ENCODE peak calls at places on chromosomes 5 and 9, in nine cellular contexts. One of them, this sample, is unnamed.

GRCh38 chr9:100070642-100071041 is 28.2 kb downstream of the ERP44 start:
- DNase-seq in CD4-positive, alpha-beta T cell: no peak
- DNase-seq in activated CD8-positive, alpha-beta T cell treated with anti-CD3 and anti-CD28 coated beads, Interleukin-2, amount 10 ng/mL, durations not matched to agents 7 days and 5 days: no peak
- DNase-seq in NCI-H510A: no peak
- DNase-seq in activated CD4-positive, alpha-beta T cell treated with anti-CD3 and anti-CD28 coated beads, Interleukin-2, amount 50 U/mL, for 1 hour: no peak
- DNase-seq in NCI-H345: no peak
- DNase-seq in endothelial cell: no peak
- DNase-seq in SJSA1: no peak
- DNase-seq in germinal center: no peak
- DNase-seq in this sample: no peak

GRCh38 chr9:136840877-136841645 is 1.2 kb upstream of the AJM1 start:
- DNase-seq in CD4-positive, alpha-beta T cell: no peak
- DNase-seq in activated CD8-positive, alpha-beta T cell treated with anti-CD3 and anti-CD28 coated beads, Interleukin-2, amount 10 ng/mL, durations not matched to agents 7 days and 5 days: no peak
- DNase-seq in NCI-H510A: peak
- DNase-seq in activated CD4-positive, alpha-beta T cell treated with anti-CD3 and anti-CD28 coated beads, Interleukin-2, amount 50 U/mL, for 1 hour: no peak
- DNase-seq in NCI-H345: peak
- DNase-seq in endothelial cell: no peak
- DNase-seq in SJSA1: no peak
- DNase-seq in germinal center: no peak
- DNase-seq in this sample: peak

GRCh38 chr9:111851536-111851935 is 45.1 kb upstream of the UGCG start:
- DNase-seq in CD4-positive, alpha-beta T cell: no peak
- DNase-seq in activated CD8-positive, alpha-beta T cell treated with anti-CD3 and anti-CD28 coated beads, Interleukin-2, amount 10 ng/mL, durations not matched to agents 7 days and 5 days: no peak
- DNase-seq in NCI-H510A: peak
- DNase-seq in activated CD4-positive, alpha-beta T cell treated with anti-CD3 and anti-CD28 coated beads, Interleukin-2, amount 50 U/mL, for 1 hour: no peak
- DNase-seq in NCI-H345: no peak
- DNase-seq in endothelial cell: no peak
- DNase-seq in SJSA1: no peak
- DNase-seq in germinal center: no peak
- DNase-seq in this sample: no peak

GRCh38 chr5:132313378-132313777 is 19.2 kb downstream of the SLC22A4 start:
- DNase-seq in CD4-positive, alpha-beta T cell: no peak
- DNase-seq in activated CD8-positive, alpha-beta T cell treated with anti-CD3 and anti-CD28 coated beads, Interleukin-2, amount 10 ng/mL, durations not matched to agents 7 days and 5 days: no peak
- DNase-seq in NCI-H510A: no peak
- DNase-seq in activated CD4-positive, alpha-beta T cell treated with anti-CD3 and anti-CD28 coated beads, Interleukin-2, amount 50 U/mL, for 1 hour: no peak
- DNase-seq in NCI-H345: no peak
- DNase-seq in endothelial cell: no peak
- DNase-seq in SJSA1: no peak
- DNase-seq in germinal center: no peak
- DNase-seq in this sample: no peak

GRCh38 chr5:179404321-179405053 is 59.2 kb upstream of the ADAMTS2 start:
- DNase-seq in CD4-positive, alpha-beta T cell: no peak
- DNase-seq in activated CD8-positive, alpha-beta T cell treated with anti-CD3 and anti-CD28 coated beads, Interleukin-2, amount 10 ng/mL, durations not matched to agents 7 days and 5 days: no peak
- DNase-seq in NCI-H510A: no peak
- DNase-seq in activated CD4-positive, alpha-beta T cell treated with anti-CD3 and anti-CD28 coated beads, Interleukin-2, amount 50 U/mL, for 1 hour: no peak
- DNase-seq in NCI-H345: no peak
- DNase-seq in endothelial cell: no peak
- DNase-seq in SJSA1: peak
- DNase-seq in germinal center: no peak
- DNase-seq in this sample: no peak

GRCh38 chr9:110546411-110546871 is 33.1 kb downstream of the SVEP1 start:
- DNase-seq in CD4-positive, alpha-beta T cell: no peak
- DNase-seq in activated CD8-positive, alpha-beta T cell treated with anti-CD3 and anti-CD28 coated beads, Interleukin-2, amount 10 ng/mL, durations not matched to agents 7 days and 5 days: no peak
- DNase-seq in NCI-H510A: no peak
- DNase-seq in activated CD4-positive, alpha-beta T cell treated with anti-CD3 and anti-CD28 coated beads, Interleukin-2, amount 50 U/mL, for 1 hour: no peak
- DNase-seq in NCI-H345: no peak
- DNase-seq in endothelial cell: no peak
- DNase-seq in SJSA1: no peak
- DNase-seq in germinal center: no peak
- DNase-seq in this sample: no peak

GRCh38 chr5:80555099-80555498 is 15.0 kb downstream of the ANKRD34B start:
- DNase-seq in CD4-positive, alpha-beta T cell: no peak
- DNase-seq in activated CD8-positive, alpha-beta T cell treated with anti-CD3 and anti-CD28 coated beads, Interleukin-2, amount 10 ng/mL, durations not matched to agents 7 days and 5 days: no peak
- DNase-seq in NCI-H510A: no peak
- DNase-seq in activated CD4-positive, alpha-beta T cell treated with anti-CD3 and anti-CD28 coated beads, Interleukin-2, amount 50 U/mL, for 1 hour: no peak
- DNase-seq in NCI-H345: no peak
- DNase-seq in endothelial cell: no peak
- DNase-seq in SJSA1: no peak
- DNase-seq in germinal center: no peak
- DNase-seq in this sample: no peak

GRCh38 chr5:9716838-9717281 is 86.7 kb upstream of the TAS2R1 start:
- DNase-seq in CD4-positive, alpha-beta T cell: no peak
- DNase-seq in activated CD8-positive, alpha-beta T cell treated with anti-CD3 and anti-CD28 coated beads, Interleukin-2, amount 10 ng/mL, durations not matched to agents 7 days and 5 days: no peak
- DNase-seq in NCI-H510A: no peak
- DNase-seq in activated CD4-positive, alpha-beta T cell treated with anti-CD3 and anti-CD28 coated beads, Interleukin-2, amount 50 U/mL, for 1 hour: no peak
- DNase-seq in NCI-H345: no peak
- DNase-seq in endothelial cell: no peak
- DNase-seq in SJSA1: peak
- DNase-seq in germinal center: peak
- DNase-seq in this sample: peak

GRCh38 chr9:14923701-14924100 is 13.5 kb upstream of the FREM1 start:
- DNase-seq in CD4-positive, alpha-beta T cell: no peak
- DNase-seq in activated CD8-positive, alpha-beta T cell treated with anti-CD3 and anti-CD28 coated beads, Interleukin-2, amount 10 ng/mL, durations not matched to agents 7 days and 5 days: no peak
- DNase-seq in NCI-H510A: no peak
- DNase-seq in activated CD4-positive, alpha-beta T cell treated with anti-CD3 and anti-CD28 coated beads, Interleukin-2, amount 50 U/mL, for 1 hour: no peak
- DNase-seq in NCI-H345: no peak
- DNase-seq in endothelial cell: no peak
- DNase-seq in SJSA1: no peak
- DNase-seq in germinal center: no peak
- DNase-seq in this sample: no peak

GRCh38 chr5:84623034-84623433 is 238.4 kb upstream of the EDIL3 start:
- DNase-seq in CD4-positive, alpha-beta T cell: no peak
- DNase-seq in activated CD8-positive, alpha-beta T cell treated with anti-CD3 and anti-CD28 coated beads, Interleukin-2, amount 10 ng/mL, durations not matched to agents 7 days and 5 days: peak
- DNase-seq in NCI-H510A: no peak
- DNase-seq in activated CD4-positive, alpha-beta T cell treated with anti-CD3 and anti-CD28 coated beads, Interleukin-2, amount 50 U/mL, for 1 hour: no peak
- DNase-seq in NCI-H345: no peak
- DNase-seq in endothelial cell: no peak
- DNase-seq in SJSA1: no peak
- DNase-seq in germinal center: no peak
- DNase-seq in this sample: no peak

This sample was measured in RPMI8226.